ENCODE peak calls at places on chromosomes 4 and X, in six cellular contexts. G, T, V, L, B and D are unnamed samples.
A peak's percentile ranks its signal among the peaks of the same experiment; 100 is the strongest.

GRCh38 chr4:151184523-151185458 is 85.4 kb downstream of the RPS3A start:
- DNase-seq in G (peak; percentile 90), T (peak; percentile 67), V (no peak), L (no peak), B (peak; percentile 90), D (peak; percentile 78)

GRCh38 chr4:145496292-145496691 is 14.6 kb downstream of the SMAD1 start:
- DNase-seq in G (no peak), T (no peak), V (no peak), L (no peak), B (peak; percentile 48), D (no peak)

GRCh38 chrX:153526040-153526439 is 8.6 kb downstream of the ATP2B3 start:
- DNase-seq in G (no peak), T (no peak), V (no peak), L (no peak), B (no peak), D (no peak)

GRCh38 chr4:184983660-184984356 is 34.5 kb upstream of the HELT start:
- DNase-seq in G (peak; percentile 38), T (peak; percentile 68), V (no peak), L (peak; percentile 69), B (peak; percentile 63), D (peak; percentile 52)

GRCh38 chrX:56221101-56221500 is 11.1 kb upstream of the KLF8 start:
- DNase-seq in G (no peak), T (no peak), V (no peak), L (no peak), B (no peak), D (no peak)

GRCh38 chrX:37921758-37922157 is 74.4 kb upstream of the DYNLT3 start:
- DNase-seq in G (peak; percentile 8), T (peak; percentile 75), V (no peak), L (no peak), B (peak; percentile 82), D (peak; percentile 62)

GRCh38 chr4:29276150-29276549 is 1444.0 kb upstream of the PCDH7 start:
- DNase-seq in G (no peak), T (no peak), V (no peak), L (no peak), B (no peak), D (no peak)

GRCh38 chr4:143183513-143184216 is 1.1 kb upstream of the USP38 start:
- DNase-seq in G (no peak), T (no peak), V (no peak), L (no peak), B (no peak), D (peak; percentile 6)

GRCh38 chrX:46837543-46838481 is 969 bp downstream of the RP2 start:
- DNase-seq in G (peak; percentile 41), T (peak; percentile 49), V (no peak), L (no peak), B (peak; percentile 41), D (peak; percentile 40)

GRCh38 chrX:29040160-29040559 is 452.9 kb downstream of the IL1RAPL1 start:
- DNase-seq in G (no peak), T (no peak), V (no peak), L (no peak), B (no peak), D (no peak)

GRCh38 chrX:29039501-29039900 is 452.3 kb downstream of the IL1RAPL1 start:
- DNase-seq in G (no peak), T (no peak), V (no peak), L (no peak), B (no peak), D (no peak)

GRCh38 chrX:29042341-29042740 is 455.1 kb downstream of the IL1RAPL1 start:
- DNase-seq in G (no peak), T (no peak), V (no peak), L (no peak), B (no peak), D (no peak)

GRCh38 chrX:29043751-29044150 is 456.5 kb downstream of the IL1RAPL1 start:
- DNase-seq in G (no peak), T (no peak), V (no peak), L (no peak), B (no peak), D (no peak)

GRCh38 chrX:29044802-29045201 is 457.6 kb downstream of the IL1RAPL1 start:
- DNase-seq in G (peak; percentile 49), T (peak; percentile 26), V (no peak), L (no peak), B (peak; percentile 1), D (peak; percentile 16)
- TF ChIP-seq CTCF in G (peak; percentile 42), T (peak; percentile 28), V (peak; percentile 17), L (peak; percentile 15), B (peak; percentile 7), D (peak; percentile 38)

GRCh38 chr4:8435656-8436121 is 4.8 kb downstream of the ACOX3 start:
- DNase-seq in G (peak; percentile 20), T (peak; percentile 14), V (no peak), L (no peak), B (no peak), D (no peak)
- TF ChIP-seq CTCF in G (no peak), T (no peak), V (no peak), L (no peak), B (no peak), D (no peak)

GRCh38 chrX:48945517-48946348 is 11.7 kb downstream of the OTUD5 start:
- DNase-seq in G (peak; percentile 50), T (peak; percentile 51), V (no peak), L (peak; percentile 60), B (peak; percentile 51), D (peak; percentile 45)
- TF ChIP-seq CTCF in G (peak; percentile 78), T (peak; percentile 72), V (peak; percentile 66), L (peak; percentile 60), B (peak; percentile 79), D (peak; percentile 83)

DNA sequence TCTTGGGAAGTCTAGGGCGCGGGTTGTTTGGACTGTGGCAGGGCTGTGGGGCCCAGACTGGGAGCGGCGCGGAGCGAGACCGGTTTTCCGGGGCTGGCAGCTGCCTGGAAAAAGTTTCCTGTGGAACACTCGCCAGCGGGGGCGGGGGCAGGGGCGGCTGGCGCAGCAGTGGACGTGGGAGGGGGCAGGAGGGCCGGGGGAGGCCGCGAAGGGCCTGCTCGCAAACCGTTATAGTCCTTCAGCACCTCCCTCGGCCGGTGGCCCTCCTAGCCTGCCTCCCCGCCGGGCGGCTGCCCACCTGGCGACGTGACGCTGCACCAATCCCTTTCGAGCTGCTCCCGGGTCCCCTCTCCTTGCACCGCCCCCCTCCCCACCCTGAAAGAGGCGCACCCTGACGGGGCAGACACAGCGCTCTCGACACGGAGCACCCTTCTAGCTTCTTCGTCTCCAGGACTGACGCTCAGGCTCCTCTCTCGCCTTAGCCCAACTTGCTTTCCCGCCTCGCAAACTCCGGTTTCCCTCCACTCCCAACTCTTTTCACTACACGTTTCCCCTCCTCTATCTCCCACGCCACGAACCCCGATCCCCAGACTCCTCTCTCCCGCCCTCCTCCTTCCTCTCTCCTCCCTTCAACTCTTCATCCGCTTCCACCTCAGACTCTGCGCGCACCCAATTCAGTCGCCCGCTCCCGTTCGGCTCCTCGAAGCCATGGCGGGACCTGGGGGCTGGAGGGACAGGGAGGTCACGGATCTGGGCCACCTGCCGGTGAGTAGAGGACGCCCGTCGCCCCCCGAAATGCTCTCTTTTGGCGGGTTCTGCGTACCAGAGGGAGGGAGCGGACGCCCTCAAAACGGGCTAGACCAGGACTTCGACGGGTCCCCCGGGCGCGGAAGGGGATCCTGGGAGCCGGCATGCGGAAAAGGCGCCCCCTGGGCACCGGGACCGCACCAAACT is at the start of gene NRK:
- DNase-seq in G (peak; percentile 31), T (peak; percentile 9), V (no peak), L (no peak), B (no peak), D (peak; percentile 42)
- TF ChIP-seq CTCF in G (peak; percentile 32), T (no peak), V (no peak), L (no peak), B (no peak), D (peak; percentile 21)

GRCh38 chr4:163816494-163816893 is 322.0 kb downstream of the TMA16 start:
- DNase-seq in G (no peak), T (no peak), V (no peak), L (no peak), B (no peak), D (no peak)
- TF ChIP-seq CTCF in G (no peak), T (no peak), V (no peak), L (no peak), B (no peak), D (no peak)

GRCh38 chr4:75696036-75696435 is 22.8 kb upstream of the G3BP2 start:
- DNase-seq in G (no peak), T (no peak), V (no peak), L (no peak), B (no peak), D (no peak)

GRCh38 chr4:75698963-75699228 is 25.5 kb upstream of the USO1 start:
- DNase-seq in G (no peak), T (no peak), V (no peak), L (no peak), B (no peak), D (no peak)

GRCh38 chr4:75698162-75698962 is 25.2 kb upstream of the G3BP2 start:
- DNase-seq in G (no peak), T (no peak), V (no peak), L (no peak), B (no peak), D (no peak)

GRCh38 chr4:75699299-75699698 is 25.1 kb upstream of the USO1 start:
- DNase-seq in G (no peak), T (no peak), V (no peak), L (no peak), B (no peak), D (no peak)

GRCh38 chr4:75696551-75696950 is 23.3 kb upstream of the G3BP2 start:
- DNase-seq in G (no peak), T (no peak), V (no peak), L (no peak), B (no peak), D (no peak)
- TF ChIP-seq CTCF in G (no peak), T (no peak), V (no peak), L (no peak), B (no peak), D (no peak)

GRCh38 chrX:110212299-110212698 is 105.6 kb downstream of the AMMECR1 start:
- DNase-seq in G (no peak), T (no peak), V (no peak), L (no peak), B (peak; percentile 16), D (no peak)
- TF ChIP-seq CTCF in G (peak; percentile 29), T (no peak), V (no peak), L (no peak), B (peak; percentile 24), D (peak; percentile 23)

GRCh38 chrX:119783026-119783425 is 8.4 kb downstream of the RPL39 start:
- DNase-seq in G (no peak), T (no peak), V (no peak), L (no peak), B (no peak), D (no peak)

DNA sequence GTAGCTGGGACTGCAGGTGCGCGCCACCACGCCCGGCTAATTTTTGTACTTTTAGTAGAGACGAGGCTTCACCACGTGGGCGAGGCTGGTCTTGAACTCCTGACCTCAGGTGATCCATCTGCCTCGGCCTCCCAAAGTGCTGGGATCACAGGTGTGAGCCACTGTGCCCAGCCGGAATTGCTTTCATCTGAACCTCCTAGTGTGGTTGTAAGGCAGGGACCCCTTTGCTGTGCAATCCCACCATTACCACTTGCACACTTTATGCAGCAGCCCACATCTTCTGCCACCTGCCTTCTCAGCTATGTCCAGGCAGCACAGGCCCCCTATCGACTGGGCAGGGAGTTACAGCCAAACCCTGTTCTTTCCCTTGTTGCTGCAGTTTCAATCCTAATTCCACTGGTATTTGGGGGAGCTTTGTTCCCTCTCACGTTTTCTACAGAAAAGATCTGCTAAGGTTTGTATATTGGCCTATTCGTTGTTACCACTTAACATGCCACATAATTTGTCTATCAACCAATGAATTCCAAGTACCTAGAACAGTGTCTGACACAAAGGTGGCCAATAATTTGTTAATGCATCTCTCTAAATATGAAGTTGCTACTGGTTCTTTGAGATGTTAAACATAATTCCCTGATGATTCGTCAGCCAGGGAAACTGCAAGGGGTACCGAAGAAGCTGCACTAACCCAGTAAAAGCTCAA is 6.5 kb downstream of the RPL39 start:
- DNase-seq in G (peak; percentile 20), T (peak; percentile 47), V (no peak), L (no peak), B (peak; percentile 40), D (no peak)
- TF ChIP-seq CTCF in G (peak; percentile 61), T (peak; percentile 74), V (peak; percentile 36), L (peak; percentile 23), B (peak; percentile 57), D (peak; percentile 57)